ENCODE peak calls at places on chromosomes 1 and 21, in eight cellular contexts. T, V, H, W, X, M, A and R are unnamed samples.

GRCh38 chr1:205032512-205032911 is 10.5 kb upstream of the CNTN2 start:
- DNase-seq in T (no peak), V (no peak), H (no peak), W (no peak), X (no peak), M (no peak), A (no peak), R (no peak)

GRCh38 chr1:206101351-206101750 is 15.8 kb downstream of the AVPR1B start:
- DNase-seq in T (no peak), V (no peak), H (no peak), W (no peak), X (no peak), M (no peak), A (no peak), R (no peak)

GRCh38 chr1:147717706-147718097 is 42.7 kb downstream of the GJA5 start:
- DNase-seq in T (no peak), V (no peak), H (no peak), W (peak), X (no peak), M (no peak), A (no peak), R (no peak)

GRCh38 chr1:153849487-153850185 is 73.1 kb downstream of the GATAD2B start:
- DNase-seq in T (no peak), V (no peak), H (no peak), W (no peak), X (no peak), M (no peak), A (no peak), R (no peak)

GRCh38 chr21:35528109-35529042 is 479.3 kb upstream of the RUNX1 start:
- DNase-seq in T (no peak), V (no peak), H (peak), W (peak), X (no peak), M (no peak), A (peak), R (no peak)

GRCh38 chr1:153956997-153957715 is 1.3 kb downstream of the CRTC2 start:
- DNase-seq in T (no peak), V (no peak), H (peak), W (no peak), X (no peak), M (no peak), A (no peak), R (no peak)

GRCh38 chr1:47679826-47680225 is 242.0 kb downstream of the FOXD2 start:
- DNase-seq in T (no peak), V (no peak), H (no peak), W (no peak), X (no peak), M (no peak), A (no peak), R (no peak)

GRCh38 chr1:10912441-10912840 is 100.0 kb upstream of the TARDBP start:
- DNase-seq in T (no peak), V (no peak), H (no peak), W (no peak), X (no peak), M (no peak), A (no peak), R (no peak)

GRCh38 chr1:184027751-184028682 is 9.5 kb downstream of the COLGALT2 start:
- DNase-seq in T (no peak), V (no peak), H (no peak), W (no peak), X (no peak), M (no peak), A (no peak), R (no peak)